ENCODE peak calls at places on chromosomes 12 and 14, in five cellular contexts. G, R, E, V and N are unnamed samples.

GRCh38 chr14:60594077-60594476 is 55.2 kb downstream of the SIX1 start:
- DNase-seq in G (no peak), R (peak; percentile 29), E (no peak), V (no peak), N (no peak)

GRCh38 chr14:59305231-59305630 is 116.8 kb downstream of the DAAM1 start:
- DNase-seq in E (no peak), G (no peak), R (no peak), V (no peak), N (no peak)

GRCh38 chr12:63206908-63207307 is 55.9 kb upstream of the AVPR1A start:
- DNase-seq in G (no peak), R (no peak), V (no peak), E (no peak), N (peak; percentile 76)

GRCh38 chr12:127130506-127131100 is 1136.4 kb upstream of the TMEM132C start:
- DNase-seq in R (no peak), G (no peak), V (no peak), E (no peak), N (peak; percentile 31)

GRCh38 chr12:132246997-132247717 is 82.2 kb downstream of the GALNT9 start:
- DNase-seq in G (no peak), V (no peak), R (no peak), E (no peak), N (no peak)

GRCh38 chr12:64404470-64405446 is 566 bp downstream of the XPOT start:
- DNase-seq in E (peak; percentile 90), R (peak; percentile 88), V (peak; percentile 7), G (peak; percentile 50), N (peak; percentile 84)

GRCh38 chr12:5480218-5480952 is 48.5 kb downstream of the NTF3 start:
- DNase-seq in E (no peak), G (no peak), V (no peak), R (no peak), N (no peak)

GRCh38 chr12:120579179-120579578 is 2.0 kb downstream of the POP5 start:
- DNase-seq in V (no peak), R (no peak), G (no peak), E (no peak), N (no peak)

GRCh38 chr12:22083167-22083566 is 37.1 kb downstream of the CMAS start:
- DNase-seq in G (no peak), V (peak; percentile 17), R (peak; percentile 76), E (no peak), N (peak; percentile 47)

GRCh38 chr12:15496738-15497137 is 174.4 kb downstream of the PTPRO start:
- DNase-seq in V (no peak), R (no peak), G (no peak), E (no peak), N (no peak)

GRCh38 chr12:75878382-75878720 is 153.2 kb downstream of the PHLDA1 start:
- DNase-seq in E (no peak), G (no peak), R (peak; percentile 81), V (no peak), N (no peak)

GRCh38 chr12:131608740-131609665 is 101.9 kb upstream of the SFSWAP start:
- DNase-seq in V (peak; percentile 56), G (peak; percentile 54), E (peak; percentile 51), R (peak; percentile 73), N (peak; percentile 66)

GRCh38 chr14:104390221-104390931 is 189.2 kb upstream of the C14orf180 start:
- DNase-seq in E (no peak), G (no peak), V (no peak), R (no peak), N (no peak)